ENCODE peak calls at places on chromosomes 11 and 22, in four cellular contexts. A, B, P and H are unnamed samples.

GRCh38 chr11:95897731-95898130 is 26.2 kb downstream of the MTMR2 start:
- DNase-seq in A (no peak), B (no peak), P (no peak), H (no peak)

GRCh38 chr11:26187639-26188038 is 144.3 kb upstream of the ANO3 start:
- DNase-seq in P (no peak), B (no peak), A (peak; percentile 87), H (no peak)

GRCh38 chr22:50220603-50221409 is 20.0 kb downstream of the SELENOO start:
- DNase-seq in A (no peak), P (no peak), B (no peak), H (no peak)

GRCh38 chr11:86587559-86588193 is 84.7 kb downstream of the ME3 start:
- DNase-seq in B (no peak), A (no peak), P (no peak), H (no peak)

GRCh38 chr11:75667831-75668507 is 869 bp downstream of the MAP6 start:
- DNase-seq in A (peak; percentile 58), P (no peak), B (no peak), H (peak; percentile 89)

GRCh38 chr11:94148189-94148588 is 19.5 kb downstream of the PANX1 start:
- DNase-seq in B (no peak), P (no peak), A (no peak), H (no peak)

GRCh38 chr22:42383287-42383686 is 48.9 kb downstream of the NFAM1 start:
- DNase-seq in B (no peak), A (no peak), P (no peak), H (no peak)

GRCh38 chr11:24239016-24239720 is 257.7 kb upstream of the LUZP2 start:
- DNase-seq in A (peak; percentile 49), B (no peak), P (no peak), H (no peak)

GRCh38 chr11:124756033-124756752 is 4.1 kb upstream of the VSIG2 start:
- DNase-seq in B (no peak), P (no peak), A (no peak), H (no peak)

GRCh38 chr11:63010934-63011439 is 4.7 kb downstream of the SLC22A8 start:
- DNase-seq in B (no peak), A (no peak), P (no peak), H (no peak)

GRCh38 chr11:19680824-19681368 is 31.7 kb upstream of the NAV2 start:
- DNase-seq in P (no peak), B (no peak), A (no peak), H (no peak)

GRCh38 chr11:19683141-19683805 is 29.4 kb upstream of the NAV2 start:
- DNase-seq in A (no peak), B (peak; percentile 31), P (no peak), H (no peak)

GRCh38 chr11:19677380-19678080 is 35.1 kb upstream of the NAV2 start:
- DNase-seq in P (no peak), A (peak; percentile 31), B (no peak), H (no peak)

GRCh38 chr11:19676508-19677379 is 35.9 kb upstream of the NAV2 start:
- DNase-seq in P (no peak), B (no peak), A (peak; percentile 46), H (no peak)

DNA sequence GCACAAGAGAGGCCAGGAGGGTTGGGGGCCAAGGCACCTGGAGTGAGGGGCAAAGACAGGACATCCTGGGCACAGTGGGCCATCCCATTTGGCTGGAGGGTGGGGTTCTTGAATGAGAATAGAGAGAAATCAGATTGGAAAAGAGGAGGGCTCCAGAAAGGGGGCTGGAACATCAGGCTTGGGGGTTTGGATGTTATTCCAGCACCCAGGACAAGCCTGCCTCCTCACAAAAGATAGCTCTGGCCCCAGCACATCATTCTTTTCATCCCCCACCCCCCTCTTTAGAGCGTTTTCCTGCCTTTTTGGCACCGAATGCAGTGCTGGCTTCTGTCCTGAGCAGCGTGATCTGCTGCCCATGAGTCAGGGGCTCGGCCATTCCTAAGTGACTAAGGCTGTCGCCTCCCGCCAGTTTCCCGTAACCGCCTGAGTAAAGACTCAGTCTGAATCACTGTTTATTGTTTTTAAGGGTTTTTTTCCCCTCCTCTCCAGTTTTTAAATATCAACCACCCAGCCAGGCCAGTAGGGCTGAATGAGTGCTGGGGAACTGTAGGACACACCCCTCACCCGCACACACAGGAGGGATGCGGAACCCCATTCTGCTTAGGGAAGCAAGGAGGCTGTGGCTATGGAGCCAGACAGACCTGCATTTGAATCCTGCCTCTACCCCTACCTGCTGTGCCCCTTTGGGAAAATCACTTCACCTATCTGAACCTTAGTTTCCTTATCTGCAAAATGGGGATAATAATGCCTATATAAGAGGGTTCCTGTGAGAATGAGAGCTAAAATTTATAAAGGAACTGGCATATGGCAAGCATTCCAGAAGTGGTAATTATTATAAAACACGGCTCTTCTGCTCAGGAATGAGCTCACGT is 32.4 kb upstream of the NAV2 start:
- DNase-seq in P (no peak), B (peak; percentile 81), A (peak; percentile 97), H (peak; percentile 40)
- H3K4me3 ChIP-seq in P (peak overlapping the region; percentile 19), B (peak overlapping the region; percentile 37), A (no peak overlapping the region), H (no peak overlapping the region)

GRCh38 chr11:57639321-57640067 is 10.2 kb downstream of the YPEL4 start:
- DNase-seq in A (peak; percentile 85), B (no peak), P (no peak), H (peak; percentile 28)
- TF ChIP-seq CTCF in A (no peak), B (no peak), P (no peak), H (no peak)

GRCh38 chr22:23764931-23765881 is 2.4 kb downstream of the C22orf15 start:
- DNase-seq in B (no peak), A (no peak), P (no peak), H (no peak)

GRCh38 chr22:23760056-23760455 is 2.7 kb upstream of the C22orf15 start:
- DNase-seq in P (no peak), B (no peak), A (no peak), H (no peak)

GRCh38 chr22:23762866-23763578 is at the start of gene C22orf15:
- DNase-seq in B (no peak), A (peak; percentile 66), P (no peak), H (no peak)

GRCh38 chr22:23767303-23767672 is 484 bp downstream of the CHCHD10 start:
- DNase-seq in B (no peak), P (no peak), A (no peak), H (no peak)

DNA sequence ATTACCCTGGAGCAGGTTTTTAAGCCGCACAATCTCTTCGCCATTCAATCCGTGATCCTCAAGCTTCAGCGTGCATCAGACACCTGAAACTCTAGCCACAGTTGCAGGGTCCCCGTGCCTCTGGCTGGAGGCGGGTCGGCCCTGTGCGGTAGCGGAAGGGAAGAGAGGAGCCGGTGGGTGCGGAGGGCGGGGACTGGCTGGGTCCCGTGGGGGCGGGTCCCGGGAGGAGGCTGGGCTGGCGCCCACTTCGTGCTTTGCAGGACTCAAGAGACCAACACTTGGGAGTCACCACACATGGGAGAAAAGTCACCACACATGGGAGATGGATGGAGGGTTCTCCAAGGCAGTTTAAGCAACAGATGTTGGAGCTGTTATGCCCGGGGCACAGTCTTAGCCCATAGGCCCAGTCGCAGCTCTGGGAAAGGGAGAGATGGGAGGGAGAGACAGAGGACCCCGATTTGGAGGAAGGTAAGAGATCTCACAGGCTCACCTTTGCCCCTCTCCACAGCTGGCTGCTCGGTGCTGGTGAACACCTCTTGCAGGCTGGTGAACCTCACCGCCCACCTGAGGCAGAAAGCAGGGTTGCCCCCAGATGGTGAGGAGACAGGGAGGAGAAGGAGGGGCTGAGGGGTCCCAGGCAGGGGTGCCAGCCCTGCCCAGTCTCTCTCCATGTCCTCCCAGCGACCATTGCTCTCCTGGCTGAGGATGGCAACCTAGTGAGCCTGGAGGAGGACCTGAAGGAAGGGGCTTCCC is 965 bp downstream of the C22orf15 start:
- DNase-seq in A (no peak), P (no peak), B (no peak), H (peak; percentile 47)
- H3K4me3 ChIP-seq in A (no peak overlapping the region), P (peak overlapping the region; percentile 44), B (peak overlapping the region; percentile 67), H (no peak overlapping the region)

GRCh38 chr22:29798318-29798717 is 31.1 kb downstream of the UQCR10 start:
- DNase-seq in B (no peak), A (peak; percentile 37), P (no peak), H (no peak)

GRCh38 chr22:29797351-29797750 is 30.2 kb downstream of the UQCR10 start:
- DNase-seq in A (no peak), B (no peak), P (no peak), H (no peak)

GRCh38 chr22:29801153-29801552 is 34.0 kb downstream of the UQCR10 start:
- DNase-seq in A (peak; percentile 51), B (no peak), P (no peak), H (no peak)

GRCh38 chr22:29798801-29799200 is 31.6 kb downstream of the UQCR10 start:
- DNase-seq in B (no peak), A (no peak), P (no peak), H (no peak)

GRCh38 chr22:29799217-29799680 is 32.1 kb downstream of the UQCR10 start:
- DNase-seq in B (peak; percentile 51), P (peak; percentile 17), A (peak; percentile 97), H (peak; percentile 78)
- TF ChIP-seq CTCF in B (no peak), P (peak; percentile 11), A (no peak), H (peak; percentile 3)

DNA sequence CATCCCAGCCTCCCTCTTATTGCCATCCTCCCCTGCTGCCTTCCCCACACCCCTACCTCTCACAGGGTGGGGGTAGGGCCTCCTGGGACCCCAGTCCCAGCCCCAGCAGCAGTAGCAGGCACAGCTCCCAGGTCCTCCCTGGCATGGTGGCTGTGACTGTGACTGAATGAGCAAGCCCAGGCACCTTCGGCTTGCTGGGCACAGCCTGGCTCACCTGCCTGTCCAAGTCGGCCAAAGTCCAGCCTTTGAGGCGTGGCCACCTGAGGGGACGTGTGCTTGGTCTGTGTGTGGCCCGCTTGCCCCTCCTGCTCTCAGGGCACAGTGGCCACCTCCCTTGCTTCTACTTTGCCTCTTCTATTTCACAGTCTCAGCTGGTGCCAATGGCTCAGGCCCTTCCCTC is at the start of gene TREH:
- DNase-seq in P (no peak), A (no peak), B (no peak), H (no peak)
- H3K4me3 ChIP-seq in P (peak within 1 kb of the TSS; percentile 15), A (no peak within 1 kb of the TSS), B (no peak within 1 kb of the TSS), H (no peak within 1 kb of the TSS)

DNA sequence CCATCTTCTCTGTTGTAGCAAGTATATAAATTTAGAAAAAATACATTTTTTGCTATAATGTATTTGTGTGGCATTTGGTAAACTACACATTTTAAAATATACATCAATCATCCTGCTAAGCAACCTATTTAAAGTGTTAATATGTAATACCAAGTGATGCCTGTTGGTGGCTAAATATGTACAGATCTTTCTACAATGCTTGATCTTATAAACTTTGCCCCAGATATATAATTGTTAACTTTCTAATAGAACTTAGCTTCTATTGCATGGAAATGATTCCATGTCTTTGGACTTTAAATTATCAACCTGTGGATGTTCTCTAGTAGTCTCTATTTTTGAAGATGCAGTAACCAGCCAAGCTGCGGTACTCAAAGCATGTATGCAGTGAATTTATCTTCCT is 1260.4 kb upstream of the RAG2 start:
- DNase-seq in A (peak; percentile 2), B (no peak), P (no peak), H (no peak)
- TF ChIP-seq CTCF in A (peak; percentile 9), B (no peak), P (no peak), H (peak; percentile 5)

DNA sequence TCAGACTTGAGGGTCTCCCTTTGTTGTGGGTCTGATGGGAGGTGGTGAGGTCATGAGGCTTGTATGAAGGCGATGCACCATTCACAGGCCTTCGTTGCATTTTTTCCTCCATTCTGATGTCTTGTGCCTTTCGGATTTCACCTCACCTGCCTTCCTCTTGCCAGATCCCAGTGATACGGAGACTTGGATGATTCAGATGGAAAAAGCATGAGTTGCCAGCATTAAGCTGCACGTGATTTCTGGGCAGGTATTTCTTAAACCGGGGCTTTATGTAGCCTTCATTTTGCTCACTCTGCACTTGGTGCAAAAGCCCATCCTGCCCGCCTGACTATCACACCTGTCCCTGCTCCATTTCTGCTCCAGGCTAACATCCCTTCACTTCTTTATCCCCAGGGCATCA is 216.7 kb downstream of the SNX19 start:
- DNase-seq in A (no peak), B (no peak), P (no peak), H (no peak)
- H3K4me3 ChIP-seq in A (no peak overlapping the region), B (no peak overlapping the region), P (no peak overlapping the region), H (no peak overlapping the region)

GRCh38 chr11:113906038-113906437 is 1.4 kb downstream of the HTR3B start:
- DNase-seq in A (peak; percentile 17), P (no peak), B (no peak), H (peak; percentile 44)
- TF ChIP-seq CTCF in A (peak; percentile 12), P (no peak), B (no peak), H (peak; percentile 60)